ENCODE peak calls at places on chromosomes 6 and 20, in nine cellular contexts. D is transverse colon, R is suprapubic skin, V is OCI-LY7, C is lower lobe of right lung, T is GM23338, A is fibroblast of lung, X is omental fat pad, K is GM20000. P is an unnamed sample.

GRCh38 chr6:160882741-160883340 is 108.7 kb upstream of the MAP3K4 start:
- DNase-seq in D (no peak), R (no peak), V (no peak), C (no peak), T (no peak), A (peak), X (no peak), K (no peak), P (no peak)

GRCh38 chr20:64268180-64268579 is 12.6 kb downstream of the PCMTD2 start:
- DNase-seq in D (no peak), R (no peak), V (no peak), C (no peak), T (peak), A (no peak), X (no peak), K (no peak), P (no peak)

GRCh38 chr20:63625771-63626423 is 1.0 kb downstream of the GMEB2 start:
- DNase-seq in D (peak), R (no peak), V (peak), C (peak), T (peak), A (peak), X (no peak), K (peak), P (peak)

GRCh38 chr20:1813101-1813529 is 82.1 kb upstream of the SIRPA start:
- DNase-seq in D (peak), R (no peak), V (no peak), C (no peak), T (no peak), A (peak), X (no peak), K (no peak), P (no peak)

GRCh38 chr20:16898433-16898832 is 150.3 kb downstream of the OTOR start:
- DNase-seq in D (no peak), R (no peak), V (no peak), C (no peak), T (no peak), A (no peak), X (no peak), K (no peak), P (no peak)

GRCh38 chr20:59645761-59646171 is 41.4 kb downstream of the PHACTR3 start:
- DNase-seq in D (no peak), R (no peak), V (no peak), C (no peak), T (no peak), A (no peak), X (no peak), K (no peak), P (no peak)

GRCh38 chr6:158770948-158771347 is 48.2 kb downstream of the EZR start:
- DNase-seq in D (no peak), R (no peak), V (no peak), C (no peak), T (no peak), A (no peak), X (no peak), K (no peak), P (no peak)

GRCh38 chr6:142867355-142867801 is 77.6 kb downstream of the HIVEP2 start:
- DNase-seq in D (no peak), R (no peak), V (no peak), C (no peak), T (no peak), A (peak), X (no peak), K (no peak), P (no peak)

GRCh38 chr6:15427360-15428070 is 181.6 kb downstream of the JARID2 start:
- DNase-seq in D (no peak), R (no peak), V (peak), C (no peak), T (peak), A (peak), X (no peak), K (no peak), P (no peak)

GRCh38 chr6:299050-299980 is 7.0 kb downstream of the DUSP22 start:
- DNase-seq in D (no peak), R (peak), V (no peak), C (no peak), T (no peak), A (peak), X (no peak), K (no peak), P (no peak)

GRCh38 chr6:113052513-113052912 is 705.4 kb downstream of the RFPL4B start:
- DNase-seq in D (no peak), R (no peak), V (no peak), C (no peak), T (no peak), A (no peak), X (no peak), K (no peak), P (no peak)

GRCh38 chr20:47392015-47392720 is 35.7 kb upstream of the ZMYND8 start:
- DNase-seq in D (no peak), R (no peak), V (peak), C (no peak), T (peak), A (peak), X (no peak), K (peak), P (peak)

GRCh38 chr20:52031574-52032303 is 159.8 kb downstream of the ZFP64 start:
- DNase-seq in D (peak), R (no peak), V (no peak), C (no peak), T (peak), A (peak), X (no peak), K (no peak), P (no peak)

GRCh38 chr20:47727170-47727880 is 58.0 kb downstream of the SULF2 start:
- DNase-seq in D (peak), R (no peak), V (peak), C (peak), T (no peak), A (no peak), X (no peak), K (peak), P (peak)

GRCh38 chr20:21074605-21075336 is 31.4 kb downstream of the LINC00237 start:
- DNase-seq in D (no peak), R (no peak), V (no peak), C (no peak), T (no peak), A (no peak), X (no peak), K (peak), P (no peak)

GRCh38 chr6:12761376-12762115 is 45.0 kb downstream of the PHACTR1 start:
- DNase-seq in D (no peak), R (no peak), V (no peak), C (no peak), T (no peak), A (no peak), X (no peak), K (no peak), P (no peak)

GRCh38 chr20:24694727-24695528 is 225.5 kb downstream of the SYNDIG1 start:
- DNase-seq in D (no peak), R (peak), V (no peak), C (no peak), T (no peak), A (no peak), X (no peak), K (no peak), P (no peak)

GRCh38 chr6:903746-904145 is 210.8 kb upstream of the EXOC2 start:
- DNase-seq in D (no peak), R (no peak), V (no peak), C (no peak), T (no peak), A (peak), X (no peak), K (no peak), P (no peak)

DNA sequence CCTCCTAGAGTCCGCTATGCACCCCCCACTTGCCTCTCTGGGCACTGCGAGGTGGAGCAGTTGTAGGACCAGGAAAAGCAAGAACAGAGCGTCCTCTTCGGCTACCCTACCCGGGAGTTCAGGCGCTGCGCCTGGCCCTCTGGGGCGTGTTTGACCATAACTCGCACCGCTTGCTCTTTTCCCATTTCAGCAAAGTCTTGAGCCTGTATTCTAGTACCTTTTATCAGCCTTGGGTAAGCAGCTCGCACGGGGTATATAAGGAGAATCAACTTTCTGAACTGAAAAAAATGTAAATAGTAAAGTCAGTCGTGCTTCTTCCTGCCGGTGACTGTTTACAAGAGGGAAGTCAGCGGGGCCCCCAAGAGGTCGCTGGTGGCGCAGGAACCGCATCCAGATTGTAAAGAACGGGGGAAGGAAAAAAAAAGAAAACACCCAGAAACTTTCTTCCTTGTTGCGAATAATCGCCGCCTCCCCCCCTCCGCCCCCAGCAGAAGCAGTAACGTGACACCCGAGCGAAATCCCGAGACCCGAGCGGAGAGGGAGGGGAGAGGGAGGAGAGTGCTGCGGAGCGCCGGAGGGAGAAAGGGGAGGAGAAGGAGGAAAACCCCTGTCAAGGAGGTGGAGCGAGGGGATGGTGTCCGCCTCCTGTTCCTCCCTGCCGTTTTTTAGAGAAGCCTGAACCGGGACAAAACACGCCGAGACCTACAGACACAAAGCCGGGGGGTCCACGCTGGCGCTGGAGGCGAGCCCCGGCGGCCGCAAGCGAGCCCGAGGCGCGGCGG is at the start of gene UST:
- DNase-seq in D (peak), R (peak), V (peak), C (peak), T (peak), A (peak), X (peak), K (peak), P (no peak)
- TF ChIP-seq CTCF in D (peak), R (peak), V (peak), C (peak), T (peak), A (peak), X (no peak), K (peak), P (peak)

DNA sequence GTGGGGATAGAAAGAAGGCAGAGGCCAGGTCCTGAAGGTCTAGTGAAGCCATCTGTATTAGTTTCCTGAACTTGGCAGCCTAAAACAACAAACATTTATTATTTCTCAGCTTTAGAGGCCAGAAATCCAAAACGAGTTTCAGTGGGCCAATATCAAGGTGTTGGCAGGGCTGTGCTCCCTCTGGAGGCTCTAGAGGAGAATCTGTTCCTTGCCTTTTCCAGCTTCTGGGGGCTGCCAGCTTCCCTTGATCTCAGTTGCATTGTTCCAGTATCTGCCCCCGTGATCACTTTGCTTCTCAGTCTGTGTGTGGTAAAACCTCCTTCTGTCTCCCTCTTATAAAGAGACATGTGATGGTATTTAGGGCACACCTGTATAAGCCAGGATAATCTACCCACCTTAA is 82.4 kb downstream of the MAFB start:
- DNase-seq in D (no peak), R (no peak), V (no peak), C (no peak), T (peak), A (no peak), X (no peak), K (no peak), P (no peak)
- TF ChIP-seq CTCF in D (no peak), R (no peak), V (no peak), C (no peak), T (peak), A (peak), X (no peak), K (no peak), P (no peak)

DNA sequence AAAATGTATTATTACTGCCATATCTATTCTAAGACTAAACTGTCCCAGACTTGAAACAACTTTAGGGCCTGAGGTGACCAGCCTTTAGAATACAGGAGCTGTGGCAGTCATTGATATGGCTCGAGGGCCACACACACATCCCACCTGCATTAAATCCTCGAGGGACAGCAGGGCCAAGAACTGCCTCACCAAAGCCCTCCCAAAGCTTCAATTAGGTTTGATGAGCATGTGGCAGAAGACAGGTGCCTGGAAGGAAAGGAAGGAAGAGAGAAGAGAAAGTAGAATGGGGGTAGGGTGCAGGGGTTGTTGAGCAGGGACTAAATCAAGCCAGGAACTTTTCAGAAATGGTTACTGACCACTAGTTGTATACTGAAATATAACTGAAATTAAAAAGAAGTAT is 115.0 kb downstream of the PDSS2 start:
- DNase-seq in D (no peak), R (no peak), V (peak), C (no peak), T (no peak), A (no peak), X (no peak), K (no peak), P (no peak)
- TF ChIP-seq CTCF in D (no peak), R (no peak), V (no peak), C (no peak), T (no peak), A (no peak), X (no peak), K (no peak), P (no peak)

GRCh38 chr20:50344232-50345071 is 153.8 kb downstream of the CEBPB start:
- DNase-seq in D (no peak), R (no peak), V (peak), C (no peak), T (peak), A (no peak), X (no peak), K (no peak), P (no peak)
- TF ChIP-seq CTCF in D (no peak), R (no peak), V (peak), C (peak), T (peak), A (peak), X (no peak), K (no peak), P (peak)

GRCh38 chr6:89623749-89624148 is 14.8 kb downstream of the LYRM2 start:
- DNase-seq in D (no peak), R (no peak), V (no peak), C (no peak), T (no peak), A (no peak), X (no peak), K (no peak), P (no peak)
- TF ChIP-seq CTCF in D (no peak), R (no peak), V (peak), C (no peak), T (no peak), A (no peak), X (no peak), K (no peak), P (no peak)

P was measured in CD14-positive monocyte.